ENCODE peak calls at places on chromosomes 3 and 15, in eight cellular contexts. L is WERI-Rb-1, W is A549, D is cardiac muscle cell, B is body of pancreas, K is stomach, U is left ventricle myocardium inferior, C is fibroblast of lung. J is an unnamed sample.

GRCh38 chr3:16382852-16383251 is 117.8 kb downstream of the OXNAD1 start:
- DNase-seq in C (no peak), W (no peak), B (no peak), L (no peak), D (no peak), K (no peak), U (no peak), J (no peak)

GRCh38 chr15:97615114-97615513 is 345.4 kb upstream of the ARRDC4 start:
- DNase-seq in B (no peak), D (no peak), U (no peak), K (no peak), W (no peak), L (no peak), C (no peak), J (no peak)

GRCh38 chr3:14261229-14261628 is 82.6 kb downstream of the LSM3 start:
- DNase-seq in K (peak), U (peak), D (peak), W (peak), B (peak), C (peak), L (peak), J (peak)

GRCh38 chr3:189360291-189360690 is 188.5 kb downstream of the TPRG1 start:
- DNase-seq in U (no peak), K (no peak), D (no peak), B (no peak), W (no peak), L (no peak), C (peak), J (no peak)

GRCh38 chr3:120559228-120560061 is 36.7 kb upstream of the NDUFB4 start:
- DNase-seq in U (peak), K (no peak), B (peak), W (peak), L (peak), C (peak), D (peak), J (peak)

GRCh38 chr3:33982269-33982798 is 183.9 kb downstream of the PDCD6IP start:
- DNase-seq in D (no peak), B (no peak), W (no peak), K (no peak), C (no peak), L (no peak), U (no peak), J (no peak)

GRCh38 chr3:165895919-165896318 is 58.7 kb upstream of the BCHE start:
- DNase-seq in D (peak), C (no peak), L (peak), K (no peak), U (no peak), W (peak), B (no peak), J (no peak)

GRCh38 chr3:129304141-129304540 is 25.5 kb downstream of the HMCES start:
- DNase-seq in L (no peak), W (no peak), B (no peak), U (no peak), D (peak), C (peak), K (no peak), J (no peak)

GRCh38 chr3:98755601-98756000 is 7.5 kb upstream of the ST3GAL6 start:
- DNase-seq in D (no peak), W (no peak), B (no peak), K (no peak), L (no peak), C (no peak), U (no peak), J (no peak)

GRCh38 chr15:20271647-20272046 is 270.0 kb downstream of the GOLGA6L6 start:
- DNase-seq in K (no peak), U (no peak), B (no peak), D (no peak), W (no peak), C (no peak), L (no peak), J (no peak)

GRCh38 chr3:147030274-147030673 is 376.1 kb downstream of the ZIC4 start:
- DNase-seq in W (no peak), K (no peak), C (peak), B (no peak), D (no peak), U (no peak), L (no peak), J (no peak)

GRCh38 chr3:160486459-160486869 is 36.9 kb upstream of the TRIM59 start:
- DNase-seq in C (peak), K (no peak), D (peak), U (no peak), L (no peak), B (no peak), W (peak), J (no peak)

GRCh38 chr3:169458752-169459151 is 204.8 kb downstream of the MECOM start:
- DNase-seq in B (no peak), L (no peak), D (no peak), C (no peak), W (no peak), U (no peak), K (no peak), J (no peak)

GRCh38 chr15:35393403-35393802 is 152.6 kb downstream of the DPH6 start:
- DNase-seq in U (no peak), C (no peak), D (no peak), W (no peak), K (no peak), B (no peak), L (no peak), J (no peak)

GRCh38 chr3:70951937-70952492 is 631.5 kb downstream of the FOXP1 start:
- DNase-seq in D (no peak), U (no peak), W (no peak), L (no peak), C (peak), K (no peak), B (no peak), J (no peak)

GRCh38 chr3:113006350-113007056 is 15.7 kb downstream of the GTPBP8 start:
- DNase-seq in B (no peak), D (no peak), K (no peak), L (no peak), C (no peak), W (no peak), U (no peak), J (no peak)

GRCh38 chr15:45646220-45646619 is 11.4 kb downstream of the SQOR start:
- DNase-seq in C (peak), W (no peak), K (no peak), U (no peak), D (no peak), L (no peak), B (no peak), J (no peak)

GRCh38 chr3:24867783-24868182 is 373.1 kb upstream of the THRB start:
- DNase-seq in K (no peak), U (no peak), W (no peak), L (no peak), B (no peak), C (no peak), D (no peak), J (no peak)

GRCh38 chr3:56684029-56684428 is 964 bp upstream of the TASOR start:
- DNase-seq in D (no peak), W (no peak), B (no peak), L (no peak), U (no peak), K (no peak), C (no peak), J (no peak)

GRCh38 chr15:50828610-50829206 is 63.2 kb upstream of the SPPL2A start:
- DNase-seq in B (peak), U (no peak), K (no peak), C (peak), L (no peak), W (peak), D (no peak), J (no peak)

GRCh38 chr15:70806992-70807712 is 43.8 kb upstream of the UACA start:
- DNase-seq in K (peak), C (no peak), W (no peak), L (no peak), U (peak), D (no peak), B (peak), J (peak)

GRCh38 chr15:35696767-35697231 is 150.8 kb upstream of the DPH6 start:
- DNase-seq in U (no peak), C (peak), D (no peak), W (peak), L (no peak), B (no peak), K (no peak), J (no peak)

GRCh38 chr15:92451225-92451825 is 57.6 kb downstream of the ST8SIA2 start:
- DNase-seq in K (no peak), W (peak), L (no peak), U (no peak), D (no peak), C (peak), B (no peak), J (no peak)

GRCh38 chr3:186152889-186153292 is 44.0 kb upstream of the ETV5 start:
- DNase-seq in C (no peak), B (peak), U (no peak), D (no peak), W (no peak), L (no peak), K (no peak), J (no peak)

GRCh38 chr15:25670025-25670554 is 193.0 kb downstream of the ATP10A start:
- DNase-seq in W (peak), C (peak), K (no peak), D (peak), U (peak), L (peak), B (peak), J (peak)

GRCh38 chr15:80674245-80674614 is 20.9 kb upstream of the ABHD17C start:
- DNase-seq in B (peak), W (no peak), C (peak), U (no peak), K (no peak), L (no peak), D (no peak), J (no peak)

GRCh38 chr3:125591116-125591755 is 4.1 kb downstream of the OSBPL11 start:
- DNase-seq in W (no peak), C (no peak), L (no peak), D (no peak), U (no peak), K (no peak), B (peak), J (no peak)

GRCh38 chr3:90092994-90093393 is 985.6 kb downstream of the EPHA3 start:
- DNase-seq in U (no peak), D (peak), B (no peak), K (no peak), L (no peak), W (peak), C (peak), J (no peak)

GRCh38 chr15:88718731-88719130 is 79.9 kb downstream of the ISG20 start:
- DNase-seq in U (no peak), K (no peak), W (no peak), C (no peak), D (no peak), L (no peak), B (no peak), J (no peak)

GRCh38 chr15:89724621-89725020 is 26.4 kb downstream of the MESP1 start:
- DNase-seq in U (no peak), C (no peak), W (no peak), K (no peak), D (no peak), B (no peak), L (no peak), J (no peak)

GRCh38 chr3:73432723-73433032 is 192.1 kb downstream of the PDZRN3 start:
- DNase-seq in U (no peak), B (no peak), L (no peak), D (no peak), C (no peak), K (no peak), W (no peak), J (no peak)

GRCh38 chr3:70982700-70983140 is 600.8 kb downstream of the FOXP1 start:
- DNase-seq in D (no peak), U (no peak), K (peak), L (no peak), W (peak), B (peak), C (peak), J (peak)

GRCh38 chr15:31752363-31752762 is 278.0 kb upstream of the CHRNA7 start:
- DNase-seq in W (peak), B (no peak), K (no peak), L (no peak), U (no peak), D (no peak), C (no peak), J (no peak)

GRCh38 chr3:49180116-49180515 is 8.7 kb downstream of the KLHDC8B start:
- DNase-seq in C (no peak), U (no peak), L (no peak), B (no peak), D (no peak), K (no peak), W (no peak), J (no peak)

GRCh38 chr15:66735909-66736305 is 33.9 kb downstream of the SMAD6 start:
- DNase-seq in B (no peak), D (no peak), L (no peak), U (no peak), C (peak), K (no peak), W (no peak), J (no peak)

GRCh38 chr3:53140575-53141467 is 10.6 kb upstream of the RFT1 start:
- DNase-seq in D (no peak), W (peak), L (no peak), C (peak), K (no peak), B (no peak), U (no peak), J (no peak)

GRCh38 chr3:13580256-13581023 is 31.5 kb downstream of the FBLN2 start:
- DNase-seq in W (no peak), L (no peak), D (no peak), C (peak), U (no peak), B (no peak), K (no peak), J (no peak)

GRCh38 chr15:47792231-47792630 is 74.9 kb downstream of the SEMA6D start:
- DNase-seq in W (no peak), C (no peak), U (no peak), D (no peak), B (no peak), K (no peak), L (no peak), J (no peak)

DNA sequence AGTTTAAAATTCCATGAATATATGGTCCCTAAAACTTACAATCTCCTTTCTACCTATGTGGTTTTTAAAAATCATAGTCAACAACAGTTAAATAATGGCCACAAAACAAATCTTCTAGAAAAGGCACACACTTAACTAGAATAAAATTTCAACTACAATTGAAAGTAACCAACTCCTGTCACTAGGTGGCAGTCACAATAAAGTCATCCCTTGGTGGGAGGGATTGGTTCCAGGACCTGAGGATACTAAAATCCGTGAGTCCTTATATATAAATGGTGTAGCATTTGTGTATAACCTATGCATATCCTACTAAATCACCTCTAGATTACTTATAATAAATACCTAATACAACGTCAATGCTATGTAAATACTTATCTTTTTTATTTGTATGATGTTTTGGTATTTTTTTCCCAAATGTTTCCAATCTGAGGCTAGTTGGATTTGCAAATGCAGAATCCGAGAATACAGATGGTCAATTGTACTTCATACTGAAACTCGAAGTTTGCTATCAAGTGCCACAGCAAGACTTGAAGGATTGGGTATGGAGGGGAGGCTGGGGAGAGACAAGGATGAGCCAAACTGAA is 172.6 kb downstream of the FMN1 start:
- DNase-seq in W (peak), D (peak), B (peak), K (no peak), L (peak), U (no peak), C (peak), J (no peak)
- TF ChIP-seq CTCF in W (peak), D (peak), B (peak), K (no peak), L (peak), U (peak), C (peak), J (peak)

GRCh38 chr15:60000113-60000823 is 3.8 kb upstream of the FOXB1 start:
- DNase-seq in D (no peak), W (no peak), L (no peak), C (no peak), U (no peak), B (no peak), K (no peak), J (no peak)

GRCh38 chr15:60003243-60004018 is 680 bp upstream of the FOXB1 start:
- DNase-seq in B (no peak), D (no peak), K (no peak), U (no peak), W (no peak), L (no peak), C (no peak), J (no peak)

GRCh38 chr15:60002528-60003218 is 1.4 kb upstream of the FOXB1 start:
- DNase-seq in U (no peak), L (no peak), D (no peak), K (no peak), W (no peak), C (no peak), B (no peak), J (no peak)

GRCh38 chr15:60000824-60001641 is 3.1 kb upstream of the FOXB1 start:
- DNase-seq in K (no peak), D (no peak), B (no peak), L (no peak), C (no peak), W (no peak), U (no peak), J (no peak)

GRCh38 chr15:60001642-60002527 is 2.2 kb upstream of the FOXB1 start:
- DNase-seq in D (no peak), B (no peak), W (no peak), C (no peak), K (no peak), L (no peak), U (no peak), J (no peak)
- H3K4me3 ChIP-seq in D (no peak), B (no peak), W (no peak), C (no peak), K (no peak), L (no peak), U (no peak), J (no peak)

DNA sequence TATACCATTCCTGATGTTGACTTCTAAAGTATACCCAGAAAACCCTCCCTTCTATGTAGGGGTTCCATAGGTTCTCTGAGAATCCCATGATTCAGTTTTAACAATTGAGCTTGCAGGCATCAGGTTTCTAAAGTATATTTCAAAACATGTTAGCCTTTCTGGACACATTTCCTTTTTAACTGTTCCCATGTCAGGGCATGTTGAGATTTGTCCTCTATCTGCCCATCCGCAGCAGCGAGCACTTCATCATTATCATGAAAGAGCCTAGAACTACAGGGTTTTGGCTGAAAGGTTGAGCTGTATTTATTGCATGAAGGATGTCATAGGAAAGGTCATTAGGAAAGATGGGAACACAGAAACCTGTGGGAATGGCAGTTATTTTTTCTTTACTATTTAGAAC is 201.1 kb upstream of the BHLHE40 start:
- DNase-seq in K (no peak), B (no peak), L (no peak), W (no peak), U (no peak), C (no peak), D (no peak), J (no peak)
- H3K27ac ChIP-seq in K (no peak), B (peak), L (no peak), W (no peak), U (no peak), C (no peak), D (no peak), J (no peak)

DNA sequence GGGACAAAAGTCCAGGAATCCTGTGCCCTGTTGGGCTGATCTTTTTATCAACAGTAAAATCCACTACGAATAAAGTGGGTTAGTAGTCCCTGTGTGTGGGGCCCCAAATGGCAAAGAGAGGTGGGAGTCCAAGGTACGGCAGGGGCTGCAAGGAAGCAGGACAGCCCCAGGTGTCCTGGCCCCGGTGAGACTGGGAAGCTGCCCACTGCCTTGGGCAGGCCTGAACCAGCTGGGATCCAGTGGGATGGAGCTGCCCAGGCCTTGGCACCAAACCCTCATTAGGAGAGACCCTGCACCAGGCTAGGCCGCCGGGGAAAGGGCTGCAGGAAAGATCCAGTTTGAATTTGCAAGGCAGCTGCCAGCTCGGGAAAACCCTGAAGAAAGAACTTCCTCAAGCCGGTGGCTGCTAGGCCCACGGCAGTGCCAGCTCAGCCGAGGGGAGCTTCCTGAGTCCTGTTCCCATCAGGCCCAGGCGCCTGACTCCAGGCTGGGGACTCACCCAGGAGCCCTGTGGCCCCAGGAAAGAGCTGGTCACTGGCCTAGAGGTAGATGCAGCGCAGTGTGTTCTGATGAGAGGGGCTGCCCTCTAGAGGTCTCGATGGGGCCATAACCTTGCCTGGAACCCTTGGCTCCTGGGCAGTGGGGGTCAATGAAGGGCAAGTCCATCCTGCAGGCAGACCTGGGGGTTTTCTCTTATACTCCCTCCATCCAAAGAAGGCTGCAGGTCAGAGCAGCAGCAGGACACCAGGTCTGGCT is 14.4 kb upstream of the GNAI2 start:
- DNase-seq in D (no peak), L (peak), K (no peak), W (no peak), U (no peak), C (no peak), B (peak), J (no peak)
- TF ChIP-seq CTCF in D (no peak), L (peak), K (no peak), W (no peak), U (no peak), C (no peak), B (peak), J (no peak)

DNA sequence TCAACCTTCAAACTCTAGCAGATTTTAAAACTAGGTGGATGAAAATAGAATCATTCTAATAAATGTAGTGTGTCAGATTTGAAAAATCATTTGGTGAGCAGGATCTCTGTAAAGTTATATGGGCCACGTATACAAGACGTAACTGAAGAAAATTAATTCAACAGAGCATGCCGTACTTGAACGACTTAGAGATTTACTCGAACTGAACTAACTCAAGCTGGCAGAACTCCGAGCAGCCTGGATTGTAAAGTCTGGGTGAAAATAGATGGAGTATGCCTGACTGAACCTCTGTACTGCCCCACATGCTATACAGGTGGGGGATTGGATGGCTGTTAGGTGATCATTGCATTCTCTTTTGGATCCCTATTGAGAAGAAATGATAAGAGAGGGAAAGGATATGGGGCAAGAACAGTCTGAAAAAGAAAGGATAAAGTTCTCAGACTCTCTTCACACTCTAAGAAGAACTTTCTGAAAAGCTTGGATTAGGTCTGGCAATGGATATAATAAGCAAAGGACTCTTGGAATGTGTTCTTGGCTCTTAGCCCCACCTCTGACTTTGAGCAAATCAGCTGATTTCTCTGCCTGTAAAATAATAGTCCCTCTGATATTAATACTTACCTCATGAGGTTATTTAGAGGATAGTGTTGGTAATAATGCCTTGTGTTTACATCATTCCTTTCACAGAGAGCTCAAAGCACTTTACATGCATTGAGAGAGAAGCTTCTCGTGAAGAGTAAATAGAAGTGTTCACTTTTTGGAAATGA is 147.5 kb downstream of the FILIP1L start:
- DNase-seq in C (peak), L (no peak), U (no peak), B (peak), W (no peak), K (no peak), D (no peak), J (no peak)
- H3K4me3 ChIP-seq in C (no peak), L (no peak), U (no peak), B (no peak), W (no peak), K (no peak), D (no peak), J (no peak)

GRCh38 chr3:182242563-182242962 is 530.8 kb downstream of the SOX2 start:
- DNase-seq in U (no peak), L (no peak), B (no peak), W (no peak), K (no peak), C (no peak), D (no peak), J (no peak)
- H3K27ac ChIP-seq in U (peak), L (no peak), B (no peak), W (no peak), K (peak), C (no peak), D (no peak), J (no peak)